ENCODE peak calls at places on chromosomes 6 and 20, in nine cellular contexts. Z is activated CD8-positive, alpha-beta memory T cell treated with anti-CD3 and anti-CD28 coated beads, Interleukin-2, amount 50 U/mL, for 4 hours; C is AML-193; N is breast epithelium; G is iPS DF 19.7; Q is erythroblast; E is type B pancreatic cell; R is aorta; A is activated CD4-positive, alpha-beta T cell treated with anti-CD3 and anti-CD28 coated beads for 48 hours. L is an unnamed sample.

GRCh38 chr6:52909131-52909530 is 367 bp downstream of the GSTA3 start:
- DNase-seq in Z (no peak), C (no peak), N (no peak), G (no peak), Q (no peak), E (no peak), R (no peak), A (no peak), L (no peak)

GRCh38 chr6:20070047-20070446 is 142.2 kb downstream of the MBOAT1 start:
- DNase-seq in Z (no peak), C (no peak), N (no peak), G (no peak), Q (no peak), E (no peak), R (no peak), A (no peak), L (no peak)

GRCh38 chr6:162032620-162033019 is 694.9 kb downstream of the PRKN start:
- DNase-seq in Z (no peak), C (no peak), N (no peak), G (no peak), Q (no peak), E (no peak), R (no peak), A (no peak), L (no peak)

GRCh38 chr6:167410510-167410909 is 85.6 kb downstream of the TTLL2 start:
- DNase-seq in Z (no peak), C (no peak), N (no peak), G (no peak), Q (no peak), E (no peak), R (no peak), A (no peak), L (no peak)

GRCh38 chr20:37640600-37641561 is 52.9 kb upstream of the CTNNBL1 start:
- DNase-seq in Z (no peak), C (no peak), N (no peak), G (no peak), Q (no peak), E (no peak), R (no peak), A (no peak), L (no peak)

GRCh38 chr6:95364016-95364604 is 213.2 kb upstream of the MANEA start:
- DNase-seq in Z (no peak), C (peak), N (no peak), G (no peak), Q (peak), E (no peak), R (no peak), A (no peak), L (no peak)

GRCh38 chr6:136007355-136007754 is 155.9 kb downstream of the PDE7B start:
- DNase-seq in Z (no peak), C (peak), N (no peak), G (no peak), Q (no peak), E (no peak), R (no peak), A (no peak), L (no peak)

GRCh38 chr20:9617940-9618339 is 103.5 kb downstream of the LAMP5 start:
- DNase-seq in Z (no peak), C (no peak), N (no peak), G (no peak), Q (peak), E (no peak), R (no peak), A (no peak), L (no peak)

GRCh38 chr6:34374112-34374907 is 18.2 kb downstream of the NUDT3 start:
- DNase-seq in Z (no peak), C (peak), N (no peak), G (no peak), Q (no peak), E (no peak), R (no peak), A (no peak), L (no peak)

GRCh38 chr6:132021552-132022375 is 70.6 kb upstream of the CCN2 start:
- DNase-seq in Z (no peak), C (no peak), N (no peak), G (no peak), Q (no peak), E (no peak), R (no peak), A (no peak), L (no peak)

GRCh38 chr20:62858059-62858458 is 3.6 kb downstream of the TCFL5 start:
- DNase-seq in Z (no peak), C (no peak), N (no peak), G (no peak), Q (no peak), E (no peak), R (peak), A (no peak), L (no peak)

GRCh38 chr6:3231213-3232016 is 4.0 kb upstream of the TUBB2B start:
- DNase-seq in Z (no peak), C (no peak), N (no peak), G (no peak), Q (no peak), E (peak), R (no peak), A (no peak), L (peak)

GRCh38 chr6:29631860-29632731 is 887 bp downstream of the GABBR1 start:
- DNase-seq in Z (peak), C (no peak), N (no peak), G (no peak), Q (peak), E (peak), R (peak), A (peak), L (no peak)

GRCh38 chr6:42711930-42712329 is 10.5 kb downstream of the PRPH2 start:
- DNase-seq in Z (no peak), C (no peak), N (no peak), G (no peak), Q (no peak), E (no peak), R (peak), A (no peak), L (no peak)

GRCh38 chr6:30885481-30885998 is 1.2 kb downstream of the DDR1 start:
- DNase-seq in Z (peak), C (no peak), N (peak), G (no peak), Q (no peak), E (no peak), R (no peak), A (no peak), L (no peak)

GRCh38 chr6:159044899-159045727 is at the start of gene TAGAP:
- DNase-seq in Z (peak), C (peak), N (no peak), G (no peak), Q (peak), E (peak), R (no peak), A (peak), L (no peak)

GRCh38 chr20:8121666-8122065 is 10.4 kb upstream of the PLCB1 start:
- DNase-seq in Z (no peak), C (no peak), N (no peak), G (no peak), Q (no peak), E (no peak), R (no peak), A (no peak), L (no peak)

GRCh38 chr6:15987569-15987968 is 141.3 kb upstream of the MYLIP start:
- DNase-seq in Z (no peak), C (no peak), N (no peak), G (peak), Q (no peak), E (no peak), R (no peak), A (no peak), L (no peak)

GRCh38 chr20:60804918-60805631 is 447.0 kb upstream of the CDH4 start:
- DNase-seq in Z (no peak), C (no peak), N (no peak), G (no peak), Q (no peak), E (no peak), R (no peak), A (no peak), L (no peak)

GRCh38 chr6:56573142-56573541 is 69.5 kb downstream of the DST start:
- DNase-seq in Z (no peak), C (no peak), N (no peak), G (no peak), Q (no peak), E (no peak), R (no peak), A (no peak), L (no peak)

GRCh38 chr6:106398621-106399020 is 38.1 kb downstream of the CRYBG1 start:
- DNase-seq in Z (no peak), C (no peak), N (no peak), G (no peak), Q (no peak), E (no peak), R (no peak), A (no peak), L (no peak)

GRCh38 chr6:169026175-169026574 is 227.5 kb downstream of the THBS2 start:
- DNase-seq in Z (no peak), C (no peak), N (no peak), G (no peak), Q (no peak), E (no peak), R (no peak), A (no peak), L (no peak)

GRCh38 chr6:40054186-40054585 is 119.9 kb upstream of the MOCS1 start:
- DNase-seq in Z (no peak), C (no peak), N (no peak), G (no peak), Q (no peak), E (no peak), R (no peak), A (no peak), L (peak)

GRCh38 chr20:22626501-22626900 is 42.1 kb upstream of the FOXA2 start:
- DNase-seq in Z (no peak), C (no peak), N (no peak), G (no peak), Q (no peak), E (no peak), R (no peak), A (no peak), L (no peak)

GRCh38 chr6:72413884-72414283 is 208.0 kb upstream of the KCNQ5 start:
- DNase-seq in Z (no peak), C (no peak), N (no peak), G (no peak), Q (no peak), E (no peak), R (no peak), A (no peak), L (no peak)

GRCh38 chr20:37419307-37419706 is 73.4 kb downstream of the SRC start:
- DNase-seq in Z (no peak), C (no peak), N (no peak), G (no peak), Q (no peak), E (no peak), R (no peak), A (no peak), L (no peak)

GRCh38 chr20:17712708-17713107 is 12.9 kb downstream of the BANF2 start:
- DNase-seq in Z (no peak), C (no peak), N (no peak), G (no peak), Q (no peak), E (no peak), R (no peak), A (no peak), L (no peak)

GRCh38 chr6:118717106-118717505 is 65.7 kb upstream of the CEP85L start:
- DNase-seq in Z (no peak), C (no peak), N (no peak), G (no peak), Q (no peak), E (no peak), R (no peak), A (no peak), L (no peak)

GRCh38 chr20:33882018-33882417 is 70.9 kb downstream of the CHMP4B start:
- DNase-seq in Z (no peak), C (no peak), N (no peak), G (no peak), Q (no peak), E (no peak), R (no peak), A (no peak), L (no peak)

GRCh38 chr20:2986466-2986865 is 57.0 kb upstream of the GNRH2 start:
- DNase-seq in Z (no peak), C (peak), N (no peak), G (no peak), Q (peak), E (no peak), R (no peak), A (peak), L (no peak)

GRCh38 chr6:104381907-104382306 is 477.8 kb downstream of the HACE1 start:
- DNase-seq in Z (no peak), C (no peak), N (no peak), G (peak), Q (no peak), E (no peak), R (no peak), A (no peak), L (no peak)

GRCh38 chr6:111591370-111591900 is 14.2 kb downstream of the TRAF3IP2 start:
- DNase-seq in Z (no peak), C (no peak), N (peak), G (no peak), Q (peak), E (no peak), R (peak), A (no peak), L (peak)

GRCh38 chr20:42261766-42262165 is 643.6 kb upstream of the CHD6 start:
- DNase-seq in Z (no peak), C (no peak), N (no peak), G (no peak), Q (no peak), E (no peak), R (no peak), A (no peak), L (no peak)

GRCh38 chr6:47241742-47242482 is 67.8 kb downstream of the TNFRSF21 start:
- DNase-seq in Z (no peak), C (no peak), N (no peak), G (no peak), Q (peak), E (no peak), R (no peak), A (no peak), L (no peak)

L was measured in coronary artery.